ENCODE peak calls at places on chromosome 1, in eight cellular contexts. D, J, W, K, V, U, C and P are unnamed samples. For H3K4me1, the result is how much of the 10 kb centered on the place peaks cover.

GRCh38 chr1:89545264-89546038 is 20.8 kb downstream of the LRRC8B start:
- DNase-seq in D (no peak), J (no peak), W (no peak), K (no peak), V (no peak), U (no peak), C (no peak), P (no peak)

GRCh38 chr1:193310569-193310968 is 124.2 kb upstream of the B3GALT2 start:
- DNase-seq in D (no peak), J (no peak), W (no peak), K (no peak), V (no peak), U (no peak), C (no peak), P (no peak)

GRCh38 chr1:13228343-13228781 is 2.4 kb upstream of the PRAMEF18 start:
- DNase-seq in D (no peak), J (no peak), W (peak), K (no peak), V (no peak), U (no peak), C (no peak), P (no peak)

GRCh38 chr1:181011301-181012202 is 11.1 kb downstream of the STX6 start:
- DNase-seq in D (no peak), J (no peak), W (no peak), K (no peak), V (no peak), U (no peak), C (no peak), P (no peak)

GRCh38 chr1:228216371-228217320 is 8.8 kb downstream of the OBSCN start:
- DNase-seq in D (no peak), J (peak), W (no peak), K (peak), V (peak), U (no peak), C (peak), P (no peak)

GRCh38 chr1:43878854-43879253 is 54.7 kb upstream of the ARTN start:
- DNase-seq in D (no peak), J (no peak), W (no peak), K (no peak), V (peak), U (no peak), C (no peak), P (peak)

GRCh38 chr1:227323164-227323955 is 5.1 kb upstream of the CDC42BPA start:
- DNase-seq in D (no peak), J (no peak), W (no peak), K (no peak), V (no peak), U (no peak), C (no peak), P (no peak)

GRCh38 chr1:111515291-111516007 is 12.0 kb upstream of the ADORA3 start:
- DNase-seq in D (no peak), J (peak), W (peak), K (peak), V (peak), U (peak), C (peak), P (peak)

GRCh38 chr1:85134583-85135455 is 66.0 kb downstream of the SYDE2 start:
- DNase-seq in D (no peak), J (no peak), W (peak), K (no peak), V (peak), U (no peak), C (no peak), P (no peak)

GRCh38 chr1:164261691-164262240 is 297.2 kb upstream of the PBX1 start:
- DNase-seq in D (no peak), J (no peak), W (no peak), K (no peak), V (no peak), U (no peak), C (no peak), P (no peak)

GRCh38 chr1:163006051-163006834 is 62.9 kb upstream of the RGS4 start:
- DNase-seq in D (no peak), J (no peak), W (no peak), K (no peak), V (no peak), U (no peak), C (no peak), P (no peak)

GRCh38 chr1:17120962-17121837 is 1.9 kb upstream of the PADI2 start:
- DNase-seq in D (no peak), J (no peak), W (no peak), K (no peak), V (peak), U (no peak), C (no peak), P (no peak)

GRCh38 chr1:35441926-35442579 is 115.2 kb downstream of the KIAA0319L start:
- DNase-seq in D (no peak), J (no peak), W (no peak), K (no peak), V (no peak), U (no peak), C (no peak), P (no peak)

DNA sequence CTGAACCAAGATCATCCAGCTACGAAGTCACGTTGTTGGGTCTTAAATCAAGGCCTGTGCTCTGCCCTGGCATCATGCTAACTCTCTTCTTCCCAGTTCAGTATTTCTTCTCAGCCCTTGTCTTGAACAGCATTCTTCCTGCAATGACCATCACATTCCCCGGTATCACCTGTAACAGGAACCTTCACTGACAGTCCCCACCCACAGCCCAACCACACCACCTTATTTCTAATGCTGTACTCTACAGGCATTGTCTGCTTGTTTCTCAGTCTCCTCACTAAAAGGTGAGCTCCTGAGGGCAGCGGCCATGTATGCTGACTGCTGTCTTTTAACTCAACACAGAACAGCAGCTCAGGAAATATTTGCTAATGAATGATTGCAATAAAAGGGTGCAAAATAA is 54.0 kb downstream of the DAB1 start:
- DNase-seq in D (no peak), J (no peak), W (no peak), K (no peak), V (no peak), U (no peak), C (no peak), P (no peak)
- H3K27ac ChIP-seq in D (no peak), J (no peak), W (no peak), K (no peak), V (no peak), U (no peak), C (no peak), P (no peak)

GRCh38 chr1:939511-940107 is 15.9 kb downstream of the SAMD11 start:
- DNase-seq in D (no peak), J (no peak), W (no peak), K (no peak), V (no peak), U (no peak), C (no peak), P (no peak)

GRCh38 chr1:940121-941026 is 16.7 kb downstream of the SAMD11 start:
- DNase-seq in D (no peak), J (peak), W (no peak), K (peak), V (peak), U (peak), C (no peak), P (peak)

GRCh38 chr1:937521-937920 is 13.8 kb downstream of the SAMD11 start:
- DNase-seq in D (no peak), J (no peak), W (no peak), K (no peak), V (no peak), U (no peak), C (no peak), P (no peak)

GRCh38 chr1:938088-938683 is 14.5 kb downstream of the SAMD11 start:
- DNase-seq in D (no peak), J (no peak), W (no peak), K (no peak), V (peak), U (no peak), C (no peak), P (no peak)

GRCh38 chr1:938711-939504 is 15.2 kb downstream of the SAMD11 start:
- DNase-seq in D (no peak), J (no peak), W (no peak), K (no peak), V (no peak), U (no peak), C (no peak), P (no peak)
- H3K4me1 ChIP-seq in D (under half), J (half or more), W (under half), K (under half), V (under half), U (under half), C (under half), P (under half)

DNA sequence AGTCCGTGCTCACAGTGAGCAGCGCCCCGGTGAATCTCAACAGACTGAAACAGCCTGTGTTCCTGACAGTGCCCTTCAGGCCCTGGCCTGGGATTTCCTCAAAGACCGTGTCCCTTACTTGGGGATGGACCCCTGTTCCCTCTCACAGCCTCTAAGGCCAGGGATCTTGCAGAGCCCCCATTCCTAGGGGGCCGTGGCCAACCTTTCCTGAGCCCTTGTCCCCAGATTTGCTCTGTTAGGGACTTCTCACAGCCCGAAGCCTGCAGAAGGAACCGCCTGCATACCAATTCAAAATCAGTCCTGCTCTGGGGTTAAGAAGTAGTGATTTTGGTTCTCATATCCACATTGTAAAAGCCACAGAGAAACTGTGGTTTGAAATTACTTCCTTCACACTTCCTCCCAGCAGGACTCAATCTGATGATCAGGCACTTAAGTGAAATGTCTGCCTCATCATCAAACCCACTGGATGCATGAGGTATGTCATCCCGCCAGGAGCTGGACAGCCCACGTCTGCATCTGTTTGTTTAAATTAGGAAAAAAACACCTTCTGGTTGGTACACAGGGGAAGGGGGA is 14.9 kb downstream of the ABCA4 start:
- DNase-seq in D (no peak), J (no peak), W (no peak), K (no peak), V (no peak), U (no peak), C (no peak), P (no peak)
- H3K27ac ChIP-seq in D (no peak), J (no peak), W (no peak), K (no peak), V (no peak), U (no peak), C (no peak), P (no peak)

DNA sequence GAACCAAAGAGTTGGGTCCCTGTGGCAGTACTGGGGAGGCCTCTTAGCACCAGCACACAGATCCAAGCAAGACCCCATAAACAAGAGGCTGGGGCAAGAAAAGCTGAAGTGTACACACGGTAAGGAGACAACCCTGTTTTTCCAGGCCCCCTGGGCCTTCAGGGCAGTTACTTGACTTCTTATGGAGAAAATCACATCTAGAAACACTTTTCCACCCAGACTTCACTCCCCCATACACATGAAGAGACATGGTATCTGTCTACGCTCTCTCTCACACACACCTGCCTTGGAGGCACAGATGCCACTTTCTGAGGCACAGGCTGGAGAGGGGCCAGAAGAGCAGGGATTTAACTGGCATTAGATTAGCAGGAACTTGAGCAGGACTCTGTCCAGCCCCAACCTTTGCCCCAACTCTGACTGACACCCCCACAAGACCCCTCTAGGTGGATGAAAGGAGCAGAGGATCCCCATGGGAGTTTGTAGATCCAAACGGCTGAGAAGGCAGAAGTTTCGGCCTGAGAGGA is 2.2 kb downstream of the CERS2 start:
- DNase-seq in D (no peak), J (no peak), W (no peak), K (no peak), V (peak), U (no peak), C (peak), P (no peak)
- H3K4me1 ChIP-seq in D (half or more), J (half or more), W (half or more), K (half or more), V (under half), U (under half), C (under half), P (under half)

GRCh38 chr1:24910210-24910609 is 19.9 kb downstream of the RUNX3 start:
- DNase-seq in D (no peak), J (no peak), W (no peak), K (no peak), V (peak), U (no peak), C (no peak), P (no peak)
- H3K27ac ChIP-seq in D (no peak), J (no peak), W (peak), K (no peak), V (no peak), U (no peak), C (no peak), P (no peak)